ENCODE peak calls at places on chromosomes 5 and 9, in four cellular contexts. S is neuronal stem cell, I is hepatocyte, Y is ascending aorta. R is an unnamed sample.
A peak's percentile ranks its signal among the peaks of the same experiment; 100 is the strongest.

GRCh38 chr9:92719028-92719647 is 45.5 kb downstream of the BICD2 start:
- DNase-seq in S (no peak), I (no peak), Y (no peak), R (no peak)

GRCh38 chr9:16445141-16445920 is 425.1 kb downstream of the BNC2 start:
- DNase-seq in S (no peak), I (peak; percentile 18), Y (no peak), R (no peak)

GRCh38 chr5:78005021-78005785 is 229.1 kb upstream of the TBCA start:
- DNase-seq in S (no peak), I (no peak), Y (no peak), R (no peak)

GRCh38 chr5:126544087-126544740 is 50.8 kb downstream of the ALDH7A1 start:
- DNase-seq in S (no peak), I (peak; percentile 58), Y (no peak), R (no peak)

GRCh38 chr9:112037281-112038016 is 137.6 kb downstream of the SUSD1 start:
- DNase-seq in S (peak; percentile 24), I (no peak), Y (no peak), R (no peak)

GRCh38 chr5:107864793-107865192 is 194.1 kb upstream of the EFNA5 start:
- DNase-seq in S (no peak), I (no peak), Y (no peak), R (no peak)

GRCh38 chr5:91946870-91947269 is 563.8 kb upstream of the ARRDC3 start:
- DNase-seq in S (no peak), I (no peak), Y (no peak), R (no peak)

GRCh38 chr9:83570359-83570758 is 32.2 kb upstream of the FRMD3 start:
- DNase-seq in S (no peak), I (peak; percentile 43), Y (no peak), R (no peak)

GRCh38 chr5:102531506-102531905 is 32.7 kb upstream of the SLCO6A1 start:
- DNase-seq in S (no peak), I (no peak), Y (no peak), R (no peak)

GRCh38 chr9:3299872-3300271 is 225.9 kb downstream of the RFX3 start:
- DNase-seq in S (no peak), I (no peak), Y (no peak), R (no peak)

GRCh38 chr9:20981486-20981885 is 50.0 kb downstream of the HACD4 start:
- DNase-seq in S (no peak), I (peak; percentile 13), Y (no peak), R (peak; percentile 52)

GRCh38 chr9:4836676-4837075 is 43.9 kb downstream of the RCL1 start:
- DNase-seq in S (no peak), I (no peak), Y (no peak), R (no peak)
- H3K36me3 ChIP-seq in S (no peaks in the 10 kb centered on the region), I (no peaks in the 10 kb centered on the region), Y (no peaks in the 10 kb centered on the region), R (peaks cover 5% of the 10 kb centered on the region)

GRCh38 chr9:37005517-37006140 is 28.4 kb downstream of the PAX5 start:
- DNase-seq in S (no peak), I (no peak), Y (no peak), R (no peak)
- H3K4me3 ChIP-seq in S (no peak overlapping the region), I (no peak overlapping the region), Y (no peak overlapping the region), R (no peak overlapping the region)

GRCh38 chr5:889075-889710 is 3.4 kb downstream of the BRD9 start:
- DNase-seq in S (no peak), I (no peak), Y (no peak), R (no peak)

GRCh38 chr5:885529-885928 is 7.1 kb downstream of the BRD9 start:
- DNase-seq in S (no peak), I (no peak), Y (no peak), R (peak; percentile 63)

GRCh38 chr5:886051-886450 is 6.5 kb downstream of the BRD9 start:
- DNase-seq in S (no peak), I (no peak), Y (no peak), R (no peak)

GRCh38 chr5:886716-887325 is 5.8 kb downstream of the BRD9 start:
- DNase-seq in S (no peak), I (no peak), Y (no peak), R (no peak)

GRCh38 chr5:887947-888640 is 4.5 kb downstream of the BRD9 start:
- DNase-seq in S (no peak), I (no peak), Y (no peak), R (no peak)
- H3K36me3 ChIP-seq in S (peaks cover 67% of the 10 kb centered on the region), I (no peaks in the 10 kb centered on the region), Y (peaks cover 81% of the 10 kb centered on the region), R (peaks cover 69% of the 10 kb centered on the region)

GRCh38 chr9:109451311-109452025 is 46.6 kb downstream of the PTPN3 start:
- DNase-seq in S (no peak), I (no peak), Y (no peak), R (no peak)

GRCh38 chr9:109452761-109453160 is 45.3 kb downstream of the PTPN3 start:
- DNase-seq in S (no peak), I (no peak), Y (no peak), R (no peak)

GRCh38 chr9:109449036-109449798 is 48.9 kb downstream of the PTPN3 start:
- DNase-seq in S (no peak), I (no peak), Y (no peak), R (no peak)

GRCh38 chr9:109448223-109448622 is 49.9 kb downstream of the PTPN3 start:
- DNase-seq in S (no peak), I (no peak), Y (no peak), R (no peak)

DNA sequence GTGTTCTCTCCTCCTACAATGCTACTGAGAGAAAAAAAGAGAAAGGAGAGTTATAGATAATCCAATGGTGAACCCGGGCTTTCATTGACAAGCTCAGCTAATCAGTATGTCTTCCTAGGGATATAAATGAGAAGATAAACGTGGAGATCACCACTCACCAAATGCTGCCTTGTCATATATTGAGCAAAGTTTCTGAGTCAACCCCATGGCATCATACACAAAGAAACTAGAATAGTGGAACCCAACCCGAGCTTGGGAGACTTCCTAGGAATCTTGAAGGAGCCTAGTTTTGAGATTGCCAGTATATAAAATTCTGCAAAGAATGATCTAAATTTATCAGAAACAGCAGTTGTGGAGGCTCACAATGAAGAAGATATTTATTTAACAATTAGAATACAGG is 47.8 kb downstream of the PTPN3 start:
- DNase-seq in S (no peak), I (no peak), Y (no peak), R (no peak)
- H3K4me3 ChIP-seq in S (no peak overlapping the region), I (no peak overlapping the region), Y (no peak overlapping the region), R (no peak overlapping the region)

DNA sequence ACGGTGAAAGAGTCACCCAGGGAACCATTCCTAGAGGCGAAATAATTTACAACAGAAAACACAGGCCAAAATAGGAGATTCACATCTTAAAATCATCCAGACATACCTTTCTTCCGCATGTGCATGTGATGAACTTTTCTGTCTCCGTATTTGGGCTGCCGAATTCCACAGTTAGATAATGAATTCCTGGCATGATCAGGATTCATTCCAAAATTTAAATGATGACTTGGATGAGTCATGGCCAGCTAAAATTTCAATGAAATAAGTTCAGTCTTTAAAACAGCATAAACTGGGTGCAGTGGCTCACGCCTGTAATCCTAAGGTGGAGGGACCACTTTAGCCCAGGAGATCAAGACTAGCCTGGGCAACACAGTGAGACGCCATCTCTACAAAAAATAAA is 82.7 kb downstream of the DROSHA start:
- DNase-seq in S (no peak), I (no peak), Y (no peak), R (no peak)
- H3K36me3 ChIP-seq in S (peaks cover 5% of the 10 kb centered on the region), I (peaks cover 4% of the 10 kb centered on the region), Y (peaks cover 62% of the 10 kb centered on the region), R (peaks cover 8% of the 10 kb centered on the region)

GRCh38 chr5:134113572-134113907 is 941 bp upstream of the TCF7 start:
- DNase-seq in S (no peak), I (no peak), Y (no peak), R (no peak)
- H3K4me3 ChIP-seq in S (peak overlapping the region; percentile 84), I (no peak overlapping the region), Y (peak overlapping the region; percentile 58), R (peak overlapping the region; percentile 63)

GRCh38 chr9:36208521-36209253 is 18.0 kb downstream of the CLTA start:
- DNase-seq in S (no peak), I (no peak), Y (no peak), R (no peak)
- H3K36me3 ChIP-seq in S (peaks cover 60% of the 10 kb centered on the region), I (no peaks in the 10 kb centered on the region), Y (peaks cover 83% of the 10 kb centered on the region), R (peaks cover 77% of the 10 kb centered on the region)

GRCh38 chr9:5801739-5802113 is 31.2 kb downstream of the ERMP1 start:
- DNase-seq in S (no peak), I (no peak), Y (no peak), R (no peak)

GRCh38 chr9:5800969-5801738 is 31.8 kb downstream of the ERMP1 start:
- DNase-seq in S (no peak), I (peak; percentile 37), Y (no peak), R (no peak)

GRCh38 chr9:5798581-5798980 is 34.3 kb downstream of the ERMP1 start:
- DNase-seq in S (no peak), I (no peak), Y (no peak), R (no peak)

GRCh38 chr9:5796298-5796697 is 36.6 kb downstream of the ERMP1 start:
- DNase-seq in S (no peak), I (no peak), Y (no peak), R (no peak)

DNA sequence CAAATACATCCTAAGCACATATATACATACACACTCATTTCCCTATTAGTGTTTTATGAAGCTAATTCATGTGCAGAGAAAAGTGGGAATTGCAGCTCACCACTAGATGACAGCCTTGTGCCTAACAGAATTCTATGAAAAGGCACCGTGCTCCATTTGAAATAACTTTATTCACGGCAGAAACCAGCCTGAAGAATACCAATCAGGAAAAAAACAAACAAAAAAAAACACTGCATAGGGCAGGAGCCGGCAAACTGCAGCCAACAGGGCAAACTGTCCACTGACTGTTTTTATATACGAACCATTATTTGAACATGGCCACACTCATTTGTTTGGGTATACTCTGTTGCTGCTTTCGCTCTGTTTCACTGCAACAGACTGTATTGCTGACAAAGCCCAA is 33.6 kb downstream of the ERMP1 start:
- DNase-seq in S (no peak), I (peak; percentile 67), Y (no peak), R (no peak)
- H3K4me3 ChIP-seq in S (no peak overlapping the region), I (no peak overlapping the region), Y (peak overlapping the region; percentile 49), R (peak overlapping the region; percentile 37)

R was measured in kidney.